ENCODE peak calls at places on chromosomes 12 and 14, in seven cellular contexts. One of them, this sample, is unnamed.

GRCh38 chr14:32374155-32374554 is 45.1 kb downstream of the AKAP6 start:
- DNase-seq in CD8-positive, alpha-beta T cell: no peak
- DNase-seq in WERI-Rb-1: no peak
- DNase-seq in hepatocyte: no peak
- DNase-seq in A549: no peak
- DNase-seq in endothelial cell: no peak
- DNase-seq in GM06990: no peak
- DNase-seq in this sample: no peak

GRCh38 chr14:26966942-26967341 is 369.1 kb upstream of the NOVA1 start:
- DNase-seq in GM06990: no peak
- DNase-seq in WERI-Rb-1: no peak
- DNase-seq in A549: peak; percentile 58
- DNase-seq in hepatocyte: peak; percentile 4
- DNase-seq in endothelial cell: no peak
- DNase-seq in CD8-positive, alpha-beta T cell: no peak
- DNase-seq in this sample: no peak

GRCh38 chr14:96917442-96917963 is 120.3 kb downstream of the VRK1 start:
- DNase-seq in GM06990: no peak
- DNase-seq in WERI-Rb-1: peak; percentile 95
- DNase-seq in hepatocyte: no peak
- DNase-seq in CD8-positive, alpha-beta T cell: no peak
- DNase-seq in endothelial cell: no peak
- DNase-seq in A549: no peak
- DNase-seq in this sample: peak; percentile 23

GRCh38 chr14:86654558-86655184 is 1124.7 kb downstream of the FLRT2 start:
- DNase-seq in A549: peak; percentile 51
- DNase-seq in WERI-Rb-1: peak; percentile 78
- DNase-seq in GM06990: no peak
- DNase-seq in endothelial cell: peak; percentile 75
- DNase-seq in CD8-positive, alpha-beta T cell: peak; percentile 9
- DNase-seq in hepatocyte: peak; percentile 66
- DNase-seq in this sample: peak; percentile 89

GRCh38 chr12:111447571-111448265 is 42.0 kb downstream of the SH2B3 start:
- DNase-seq in CD8-positive, alpha-beta T cell: no peak
- DNase-seq in endothelial cell: no peak
- DNase-seq in A549: no peak
- DNase-seq in WERI-Rb-1: no peak
- DNase-seq in GM06990: no peak
- DNase-seq in hepatocyte: no peak
- DNase-seq in this sample: no peak

GRCh38 chr14:33567003-33567735 is 383.7 kb downstream of the EGLN3 start:
- DNase-seq in GM06990: no peak
- DNase-seq in A549: no peak
- DNase-seq in endothelial cell: no peak
- DNase-seq in hepatocyte: no peak
- DNase-seq in CD8-positive, alpha-beta T cell: no peak
- DNase-seq in WERI-Rb-1: no peak
- DNase-seq in this sample: no peak

GRCh38 chr14:51604078-51604477 is 47.6 kb upstream of the FRMD6 start:
- DNase-seq in hepatocyte: peak; percentile 39
- DNase-seq in CD8-positive, alpha-beta T cell: no peak
- DNase-seq in GM06990: no peak
- DNase-seq in WERI-Rb-1: no peak
- DNase-seq in A549: no peak
- DNase-seq in endothelial cell: no peak
- DNase-seq in this sample: no peak

GRCh38 chr14:71933026-71933587 is 878 bp downstream of the RGS6 start:
- DNase-seq in hepatocyte: peak; percentile 9
- DNase-seq in GM06990: peak; percentile 42
- DNase-seq in CD8-positive, alpha-beta T cell: no peak
- DNase-seq in A549: no peak
- DNase-seq in WERI-Rb-1: no peak
- DNase-seq in endothelial cell: peak; percentile 21
- DNase-seq in this sample: no peak

GRCh38 chr12:124294686-124295315 is at the start of gene RFLNA:
- DNase-seq in hepatocyte: peak; percentile 75
- DNase-seq in endothelial cell: peak; percentile 56
- DNase-seq in WERI-Rb-1: peak; percentile 38
- DNase-seq in GM06990: no peak
- DNase-seq in CD8-positive, alpha-beta T cell: no peak
- DNase-seq in A549: no peak
- DNase-seq in this sample: peak; percentile 49

GRCh38 chr14:68669644-68670343 is 123.1 kb downstream of the ZFP36L1 start:
- DNase-seq in hepatocyte: no peak
- DNase-seq in CD8-positive, alpha-beta T cell: no peak
- DNase-seq in WERI-Rb-1: no peak
- DNase-seq in endothelial cell: no peak
- DNase-seq in GM06990: no peak
- DNase-seq in A549: no peak
- DNase-seq in this sample: no peak

GRCh38 chr14:101556566-101557320 is 4.6 kb upstream of the DIO3 start:
- DNase-seq in GM06990: no peak
- DNase-seq in A549: no peak
- DNase-seq in endothelial cell: no peak
- DNase-seq in CD8-positive, alpha-beta T cell: no peak
- DNase-seq in hepatocyte: no peak
- DNase-seq in WERI-Rb-1: no peak
- DNase-seq in this sample: no peak

GRCh38 chr14:89543420-89543790 is 126.4 kb upstream of the FOXN3 start:
- DNase-seq in GM06990: no peak
- DNase-seq in hepatocyte: no peak
- DNase-seq in endothelial cell: no peak
- DNase-seq in CD8-positive, alpha-beta T cell: no peak
- DNase-seq in A549: no peak
- DNase-seq in WERI-Rb-1: no peak
- DNase-seq in this sample: no peak

GRCh38 chr14:103058209-103059055 is 1.1 kb upstream of the CDC42BPB start:
- DNase-seq in A549: no peak
- DNase-seq in hepatocyte: peak; percentile 25
- DNase-seq in endothelial cell: no peak
- DNase-seq in GM06990: no peak
- DNase-seq in WERI-Rb-1: no peak
- DNase-seq in CD8-positive, alpha-beta T cell: no peak
- DNase-seq in this sample: no peak

GRCh38 chr14:61186793-61187641 is 94.1 kb downstream of the TMEM30B start:
- DNase-seq in GM06990: no peak
- DNase-seq in hepatocyte: no peak
- DNase-seq in endothelial cell: peak; percentile 11
- DNase-seq in A549: no peak
- DNase-seq in WERI-Rb-1: no peak
- DNase-seq in CD8-positive, alpha-beta T cell: no peak
- DNase-seq in this sample: no peak

GRCh38 chr14:91283666-91284065 is 39.2 kb upstream of the GPR68 start:
- DNase-seq in CD8-positive, alpha-beta T cell: no peak
- DNase-seq in WERI-Rb-1: no peak
- DNase-seq in endothelial cell: no peak
- DNase-seq in hepatocyte: no peak
- DNase-seq in GM06990: no peak
- DNase-seq in A549: no peak
- DNase-seq in this sample: no peak

GRCh38 chr12:126772171-126772864 is 1494.7 kb upstream of the TMEM132C start:
- DNase-seq in endothelial cell: no peak
- DNase-seq in CD8-positive, alpha-beta T cell: peak; percentile 4
- DNase-seq in A549: peak; percentile 66
- DNase-seq in hepatocyte: no peak
- DNase-seq in WERI-Rb-1: no peak
- DNase-seq in GM06990: peak; percentile 41
- DNase-seq in this sample: no peak

GRCh38 chr12:6430990-6431353 is 13.8 kb upstream of the CD27 start:
- DNase-seq in endothelial cell: no peak
- DNase-seq in WERI-Rb-1: no peak
- DNase-seq in A549: no peak
- DNase-seq in hepatocyte: no peak
- DNase-seq in CD8-positive, alpha-beta T cell: no peak
- DNase-seq in GM06990: no peak
- DNase-seq in this sample: no peak

GRCh38 chr14:77458249-77458950 is 507 bp downstream of the AHSA1 start:
- DNase-seq in CD8-positive, alpha-beta T cell: peak; percentile 1
- DNase-seq in hepatocyte: peak; percentile 58
- DNase-seq in A549: peak; percentile 18
- DNase-seq in endothelial cell: peak; percentile 31
- DNase-seq in GM06990: no peak
- DNase-seq in WERI-Rb-1: peak; percentile 43
- DNase-seq in this sample: peak; percentile 70

GRCh38 chr12:47378907-47379306 is 299.1 kb upstream of the AMIGO2 start:
- DNase-seq in endothelial cell: no peak
- DNase-seq in hepatocyte: no peak
- DNase-seq in CD8-positive, alpha-beta T cell: no peak
- DNase-seq in A549: peak; percentile 31
- DNase-seq in WERI-Rb-1: no peak
- DNase-seq in GM06990: no peak
- DNase-seq in this sample: no peak

GRCh38 chr12:47373554-47374150 is 293.9 kb upstream of the AMIGO2 start:
- DNase-seq in GM06990: no peak
- DNase-seq in WERI-Rb-1: no peak
- DNase-seq in endothelial cell: no peak
- DNase-seq in hepatocyte: no peak
- DNase-seq in CD8-positive, alpha-beta T cell: no peak
- DNase-seq in A549: no peak
- DNase-seq in this sample: no peak

GRCh38 chr12:47376937-47377336 is 297.2 kb upstream of the AMIGO2 start:
- DNase-seq in A549: peak; percentile 39
- DNase-seq in endothelial cell: no peak
- DNase-seq in hepatocyte: no peak
- DNase-seq in WERI-Rb-1: no peak
- DNase-seq in GM06990: no peak
- DNase-seq in CD8-positive, alpha-beta T cell: no peak
- DNase-seq in this sample: no peak

GRCh38 chr12:47378222-47378582 is 298.4 kb upstream of the AMIGO2 start:
- DNase-seq in hepatocyte: no peak
- DNase-seq in A549: peak; percentile 55
- DNase-seq in GM06990: no peak
- DNase-seq in WERI-Rb-1: no peak
- DNase-seq in endothelial cell: no peak
- DNase-seq in CD8-positive, alpha-beta T cell: no peak
- DNase-seq in this sample: no peak

GRCh38 chr12:47377414-47378221 is 297.9 kb upstream of the AMIGO2 start:
- DNase-seq in A549: peak; percentile 99
- DNase-seq in hepatocyte: peak; percentile 78
- DNase-seq in GM06990: no peak
- DNase-seq in WERI-Rb-1: no peak
- DNase-seq in endothelial cell: no peak
- DNase-seq in CD8-positive, alpha-beta T cell: no peak
- DNase-seq in this sample: peak; percentile 12
- TF ChIP-seq CTCF in A549: peak; percentile 49
- TF ChIP-seq CTCF in hepatocyte: no peak
- TF ChIP-seq CTCF in GM06990: no peak
- TF ChIP-seq CTCF in WERI-Rb-1: no peak
- TF ChIP-seq CTCF in endothelial cell: no peak
- TF ChIP-seq CTCF in CD8-positive, alpha-beta T cell: no peak
- TF ChIP-seq CTCF in this sample: no peak

GRCh38 chr12:130953783-130954543 is at the start of gene ADGRD1:
- DNase-seq in endothelial cell: no peak
- DNase-seq in GM06990: no peak
- DNase-seq in CD8-positive, alpha-beta T cell: no peak
- DNase-seq in hepatocyte: peak; percentile 62
- DNase-seq in WERI-Rb-1: no peak
- DNase-seq in A549: peak; percentile 25
- DNase-seq in this sample: no peak
- TF ChIP-seq CTCF in endothelial cell: no peak
- TF ChIP-seq CTCF in GM06990: no peak
- TF ChIP-seq CTCF in CD8-positive, alpha-beta T cell: no peak
- TF ChIP-seq CTCF in hepatocyte: no peak
- TF ChIP-seq CTCF in WERI-Rb-1: no peak
- TF ChIP-seq CTCF in A549: no peak
- TF ChIP-seq CTCF in this sample: no peak

GRCh38 chr12:98211914-98212695 is 303.3 kb upstream of the TMPO start:
- DNase-seq in GM06990: no peak
- DNase-seq in hepatocyte: no peak
- DNase-seq in WERI-Rb-1: no peak
- DNase-seq in A549: peak; percentile 28
- DNase-seq in CD8-positive, alpha-beta T cell: no peak
- DNase-seq in endothelial cell: no peak
- DNase-seq in this sample: no peak

GRCh38 chr12:98220636-98221035 is 294.8 kb upstream of the TMPO start:
- DNase-seq in WERI-Rb-1: no peak
- DNase-seq in hepatocyte: no peak
- DNase-seq in A549: no peak
- DNase-seq in CD8-positive, alpha-beta T cell: no peak
- DNase-seq in endothelial cell: no peak
- DNase-seq in GM06990: no peak
- DNase-seq in this sample: no peak

GRCh38 chr12:98221243-98221808 is 294.1 kb upstream of the TMPO start:
- DNase-seq in endothelial cell: no peak
- DNase-seq in CD8-positive, alpha-beta T cell: no peak
- DNase-seq in hepatocyte: no peak
- DNase-seq in WERI-Rb-1: no peak
- DNase-seq in A549: no peak
- DNase-seq in GM06990: no peak
- DNase-seq in this sample: no peak

GRCh38 chr12:98213556-98213955 is 301.8 kb upstream of the TMPO start:
- DNase-seq in A549: no peak
- DNase-seq in GM06990: no peak
- DNase-seq in CD8-positive, alpha-beta T cell: no peak
- DNase-seq in WERI-Rb-1: no peak
- DNase-seq in endothelial cell: no peak
- DNase-seq in hepatocyte: no peak
- DNase-seq in this sample: no peak

DNA sequence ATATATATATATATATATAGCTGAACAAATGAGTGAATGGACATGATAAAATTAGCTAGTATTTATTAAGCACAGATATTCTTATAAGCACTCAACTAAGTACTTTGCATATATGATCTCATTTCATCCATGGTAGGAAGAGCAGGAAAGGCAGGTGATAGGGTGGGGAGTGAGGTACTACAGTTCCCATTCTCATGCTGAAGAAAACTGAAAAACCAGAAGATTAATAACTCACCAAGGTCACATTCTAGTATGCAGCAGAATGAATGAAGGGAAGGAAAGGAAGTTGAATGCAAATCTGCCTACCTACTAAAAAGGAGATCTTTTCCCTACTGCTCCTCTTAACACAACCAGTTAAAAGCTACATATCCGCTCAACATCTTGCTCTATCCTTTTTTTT is 298.1 kb upstream of the TMPO start:
- DNase-seq in GM06990: no peak
- DNase-seq in CD8-positive, alpha-beta T cell: no peak
- DNase-seq in WERI-Rb-1: no peak
- DNase-seq in A549: no peak
- DNase-seq in endothelial cell: no peak
- DNase-seq in hepatocyte: no peak
- DNase-seq in this sample: no peak
- TF ChIP-seq CTCF in GM06990: no peak
- TF ChIP-seq CTCF in CD8-positive, alpha-beta T cell: no peak
- TF ChIP-seq CTCF in WERI-Rb-1: no peak
- TF ChIP-seq CTCF in A549: no peak
- TF ChIP-seq CTCF in endothelial cell: no peak
- TF ChIP-seq CTCF in hepatocyte: no peak
- TF ChIP-seq CTCF in this sample: no peak

GRCh38 chr14:88439088-88439487 is 53.6 kb downstream of the SPATA7 start:
- DNase-seq in hepatocyte: no peak
- DNase-seq in endothelial cell: no peak
- DNase-seq in GM06990: no peak
- DNase-seq in CD8-positive, alpha-beta T cell: no peak
- DNase-seq in WERI-Rb-1: no peak
- DNase-seq in A549: no peak
- DNase-seq in this sample: no peak

DNA sequence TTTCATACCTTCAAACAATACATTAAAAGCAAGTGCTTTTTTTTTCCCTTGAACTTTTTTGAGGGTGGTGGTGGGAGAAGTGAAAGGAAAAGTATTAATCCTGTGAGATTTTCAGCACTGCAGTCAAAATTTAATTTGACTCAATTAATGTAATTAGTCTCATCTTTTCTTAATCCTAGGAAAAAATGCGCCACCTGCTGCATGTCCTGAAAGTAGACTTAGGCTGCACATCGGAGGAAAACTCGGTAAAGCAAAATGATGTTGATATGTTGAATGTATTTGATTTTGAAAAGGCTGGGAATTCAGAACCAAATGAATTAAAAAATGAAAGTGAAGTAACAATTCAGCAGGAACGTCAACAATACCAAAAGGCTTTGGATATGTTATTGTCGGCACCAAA is 52.2 kb downstream of the SPATA7 start:
- DNase-seq in hepatocyte: no peak
- DNase-seq in CD8-positive, alpha-beta T cell: no peak
- DNase-seq in WERI-Rb-1: peak; percentile 16
- DNase-seq in A549: no peak
- DNase-seq in GM06990: no peak
- DNase-seq in endothelial cell: no peak
- DNase-seq in this sample: no peak
- TF ChIP-seq CTCF in hepatocyte: peak; percentile 29
- TF ChIP-seq CTCF in CD8-positive, alpha-beta T cell: no peak
- TF ChIP-seq CTCF in WERI-Rb-1: no peak
- TF ChIP-seq CTCF in A549: no peak
- TF ChIP-seq CTCF in GM06990: no peak
- TF ChIP-seq CTCF in endothelial cell: no peak
- TF ChIP-seq CTCF in this sample: peak; percentile 48